ENCODE peak calls at places on chromosomes 12 and 14, in ten cellular contexts. One of them, this sample, is unnamed.

GRCh38 chr14:23118506-23119361 is at the start of gene CEBPE:
- DNase-seq in breast epithelium: no peak
- DNase-seq in PC-9: no peak
- DNase-seq in GM23338: no peak
- DNase-seq in astrocyte: no peak
- DNase-seq in tibial artery: peak; percentile 57
- DNase-seq in WERI-Rb-1: no peak
- DNase-seq in heart right ventricle: no peak
- DNase-seq in BJ: no peak
- DNase-seq in SK-N-SH: no peak
- DNase-seq in this sample: no peak

GRCh38 chr12:95625012-95625411 is 73.7 kb upstream of the USP44 start:
- DNase-seq in breast epithelium: no peak
- DNase-seq in WERI-Rb-1: no peak
- DNase-seq in tibial artery: no peak
- DNase-seq in SK-N-SH: no peak
- DNase-seq in GM23338: no peak
- DNase-seq in astrocyte: no peak
- DNase-seq in heart right ventricle: no peak
- DNase-seq in PC-9: no peak
- DNase-seq in BJ: no peak
- DNase-seq in this sample: no peak

GRCh38 chr14:24261256-24261968 is 1.6 kb downstream of the TGM1 start:
- DNase-seq in PC-9: no peak
- DNase-seq in GM23338: no peak
- DNase-seq in WERI-Rb-1: no peak
- DNase-seq in breast epithelium: no peak
- DNase-seq in SK-N-SH: no peak
- DNase-seq in tibial artery: no peak
- DNase-seq in astrocyte: no peak
- DNase-seq in BJ: no peak
- DNase-seq in heart right ventricle: no peak
- DNase-seq in this sample: no peak

GRCh38 chr12:96434107-96434506 is 33.9 kb upstream of the CDK17 start:
- DNase-seq in tibial artery: no peak
- DNase-seq in GM23338: no peak
- DNase-seq in BJ: peak; percentile 76
- DNase-seq in astrocyte: peak; percentile 99
- DNase-seq in PC-9: no peak
- DNase-seq in SK-N-SH: no peak
- DNase-seq in heart right ventricle: no peak
- DNase-seq in breast epithelium: no peak
- DNase-seq in WERI-Rb-1: no peak
- DNase-seq in this sample: no peak

GRCh38 chr12:111706145-111706544 is 20.3 kb downstream of the ACAD10 start:
- DNase-seq in WERI-Rb-1: no peak
- DNase-seq in GM23338: no peak
- DNase-seq in BJ: no peak
- DNase-seq in SK-N-SH: no peak
- DNase-seq in breast epithelium: no peak
- DNase-seq in PC-9: no peak
- DNase-seq in astrocyte: no peak
- DNase-seq in heart right ventricle: no peak
- DNase-seq in tibial artery: no peak
- DNase-seq in this sample: no peak

GRCh38 chr12:11885261-11886038 is 185.3 kb upstream of the BCL2L14 start:
- DNase-seq in GM23338: no peak
- DNase-seq in tibial artery: no peak
- DNase-seq in breast epithelium: peak; percentile 80
- DNase-seq in astrocyte: peak; percentile 75
- DNase-seq in BJ: peak; percentile 23
- DNase-seq in WERI-Rb-1: no peak
- DNase-seq in heart right ventricle: no peak
- DNase-seq in PC-9: peak; percentile 89
- DNase-seq in SK-N-SH: no peak
- DNase-seq in this sample: peak; percentile 81

GRCh38 chr12:3968523-3968922 is 95.3 kb upstream of the PARP11 start:
- DNase-seq in PC-9: no peak
- DNase-seq in astrocyte: no peak
- DNase-seq in heart right ventricle: no peak
- DNase-seq in BJ: no peak
- DNase-seq in breast epithelium: no peak
- DNase-seq in WERI-Rb-1: no peak
- DNase-seq in GM23338: no peak
- DNase-seq in SK-N-SH: no peak
- DNase-seq in tibial artery: no peak
- DNase-seq in this sample: no peak

GRCh38 chr12:34296143-34297041 is 274.1 kb downstream of the ALG10 start:
- DNase-seq in GM23338: no peak
- DNase-seq in heart right ventricle: peak; percentile 1
- DNase-seq in WERI-Rb-1: no peak
- DNase-seq in BJ: no peak
- DNase-seq in SK-N-SH: no peak
- DNase-seq in PC-9: no peak
- DNase-seq in tibial artery: peak; percentile 52
- DNase-seq in astrocyte: no peak
- DNase-seq in breast epithelium: no peak
- DNase-seq in this sample: no peak

GRCh38 chr14:104361921-104362681 is 217.5 kb upstream of the C14orf180 start:
- DNase-seq in astrocyte: no peak
- DNase-seq in GM23338: no peak
- DNase-seq in heart right ventricle: no peak
- DNase-seq in BJ: no peak
- DNase-seq in breast epithelium: no peak
- DNase-seq in tibial artery: peak; percentile 42
- DNase-seq in SK-N-SH: peak; percentile 32
- DNase-seq in WERI-Rb-1: peak; percentile 2
- DNase-seq in PC-9: no peak
- DNase-seq in this sample: no peak

GRCh38 chr14:83164591-83164990 is 1630.9 kb upstream of the SEL1L start:
- DNase-seq in breast epithelium: no peak
- DNase-seq in astrocyte: no peak
- DNase-seq in WERI-Rb-1: no peak
- DNase-seq in heart right ventricle: no peak
- DNase-seq in tibial artery: no peak
- DNase-seq in BJ: no peak
- DNase-seq in PC-9: no peak
- DNase-seq in SK-N-SH: no peak
- DNase-seq in GM23338: no peak
- DNase-seq in this sample: no peak

GRCh38 chr12:88207921-88208640 is 66.0 kb downstream of the TMTC3 start:
- DNase-seq in tibial artery: peak; percentile 50
- DNase-seq in PC-9: no peak
- DNase-seq in WERI-Rb-1: no peak
- DNase-seq in breast epithelium: no peak
- DNase-seq in astrocyte: peak; percentile 78
- DNase-seq in SK-N-SH: no peak
- DNase-seq in BJ: peak; percentile 39
- DNase-seq in heart right ventricle: no peak
- DNase-seq in GM23338: no peak
- DNase-seq in this sample: no peak

GRCh38 chr12:116421785-116422538 is 137.2 kb upstream of the MAP1LC3B2 start:
- DNase-seq in SK-N-SH: no peak
- DNase-seq in astrocyte: no peak
- DNase-seq in WERI-Rb-1: no peak
- DNase-seq in GM23338: no peak
- DNase-seq in breast epithelium: no peak
- DNase-seq in tibial artery: no peak
- DNase-seq in BJ: no peak
- DNase-seq in PC-9: no peak
- DNase-seq in heart right ventricle: no peak
- DNase-seq in this sample: no peak

GRCh38 chr14:102323102-102323501 is 3.6 kb downstream of the ZNF839 start:
- DNase-seq in PC-9: peak; percentile 49
- DNase-seq in WERI-Rb-1: peak; percentile 59
- DNase-seq in BJ: peak; percentile 19
- DNase-seq in breast epithelium: peak; percentile 72
- DNase-seq in heart right ventricle: peak; percentile 47
- DNase-seq in SK-N-SH: peak; percentile 70
- DNase-seq in astrocyte: peak; percentile 52
- DNase-seq in GM23338: peak; percentile 74
- DNase-seq in tibial artery: peak; percentile 88
- DNase-seq in this sample: peak; percentile 23

GRCh38 chr12:40819427-40820108 is 127.3 kb downstream of the CNTN1 start:
- DNase-seq in GM23338: peak; percentile 86
- DNase-seq in BJ: no peak
- DNase-seq in breast epithelium: no peak
- DNase-seq in heart right ventricle: no peak
- DNase-seq in WERI-Rb-1: peak; percentile 98
- DNase-seq in astrocyte: no peak
- DNase-seq in PC-9: no peak
- DNase-seq in tibial artery: no peak
- DNase-seq in SK-N-SH: no peak
- DNase-seq in this sample: no peak

GRCh38 chr12:40663781-40664180 is 28.5 kb upstream of the CNTN1 start:
- DNase-seq in breast epithelium: no peak
- DNase-seq in astrocyte: no peak
- DNase-seq in GM23338: no peak
- DNase-seq in BJ: no peak
- DNase-seq in WERI-Rb-1: no peak
- DNase-seq in heart right ventricle: no peak
- DNase-seq in tibial artery: no peak
- DNase-seq in SK-N-SH: no peak
- DNase-seq in PC-9: no peak
- DNase-seq in this sample: no peak

GRCh38 chr12:11758087-11758837 is 108.8 kb downstream of the ETV6 start:
- DNase-seq in WERI-Rb-1: peak; percentile 44
- DNase-seq in breast epithelium: no peak
- DNase-seq in heart right ventricle: no peak
- DNase-seq in BJ: no peak
- DNase-seq in SK-N-SH: no peak
- DNase-seq in GM23338: no peak
- DNase-seq in PC-9: no peak
- DNase-seq in tibial artery: no peak
- DNase-seq in astrocyte: no peak
- DNase-seq in this sample: no peak

GRCh38 chr12:125684968-125685790 is 619.9 kb downstream of the AACS start:
- DNase-seq in SK-N-SH: no peak
- DNase-seq in tibial artery: no peak
- DNase-seq in astrocyte: no peak
- DNase-seq in GM23338: no peak
- DNase-seq in breast epithelium: no peak
- DNase-seq in PC-9: no peak
- DNase-seq in BJ: no peak
- DNase-seq in heart right ventricle: no peak
- DNase-seq in WERI-Rb-1: no peak
- DNase-seq in this sample: no peak

GRCh38 chr12:21613931-21614330 is 9.3 kb upstream of the GYS2 start:
- DNase-seq in WERI-Rb-1: no peak
- DNase-seq in tibial artery: no peak
- DNase-seq in heart right ventricle: no peak
- DNase-seq in breast epithelium: no peak
- DNase-seq in GM23338: peak; percentile 21
- DNase-seq in BJ: no peak
- DNase-seq in astrocyte: no peak
- DNase-seq in SK-N-SH: peak; percentile 37
- DNase-seq in PC-9: no peak
- DNase-seq in this sample: no peak
- TF ChIP-seq CTCF in WERI-Rb-1: no peak
- TF ChIP-seq CTCF in tibial artery: peak; percentile 10
- TF ChIP-seq CTCF in heart right ventricle: no peak
- TF ChIP-seq CTCF in breast epithelium: no peak
- TF ChIP-seq CTCF in GM23338: no peak
- TF ChIP-seq CTCF in BJ: no peak
- TF ChIP-seq CTCF in astrocyte: no peak
- TF ChIP-seq CTCF in SK-N-SH: peak; percentile 39
- TF ChIP-seq CTCF in PC-9: no peak
- TF ChIP-seq CTCF in this sample: no peak

GRCh38 chr14:64506751-64507150 is 2.2 kb downstream of the ZBTB1 start:
- DNase-seq in SK-N-SH: no peak
- DNase-seq in GM23338: no peak
- DNase-seq in heart right ventricle: no peak
- DNase-seq in astrocyte: no peak
- DNase-seq in tibial artery: no peak
- DNase-seq in BJ: no peak
- DNase-seq in PC-9: no peak
- DNase-seq in breast epithelium: no peak
- DNase-seq in WERI-Rb-1: no peak
- DNase-seq in this sample: no peak
- H3K4me3 ChIP-seq in SK-N-SH: peak overlapping the region; percentile 72
- H3K4me3 ChIP-seq in GM23338: peak overlapping the region; percentile 76
- H3K4me3 ChIP-seq in heart right ventricle: peak overlapping the region; percentile 67
- H3K4me3 ChIP-seq in astrocyte: peak overlapping the region; percentile 87
- H3K4me3 ChIP-seq in tibial artery: peak overlapping the region; percentile 68
- H3K4me3 ChIP-seq in BJ: peak overlapping the region; percentile 18
- H3K4me3 ChIP-seq in PC-9: peak overlapping the region; percentile 61
- H3K4me3 ChIP-seq in breast epithelium: peak overlapping the region; percentile 69
- H3K4me3 ChIP-seq in WERI-Rb-1: no peak overlapping the region
- H3K4me3 ChIP-seq in this sample: peak overlapping the region; percentile 11

GRCh38 chr14:68176687-68177086 is 357.1 kb downstream of the RAD51B start:
- DNase-seq in PC-9: no peak
- DNase-seq in BJ: no peak
- DNase-seq in breast epithelium: no peak
- DNase-seq in tibial artery: no peak
- DNase-seq in astrocyte: no peak
- DNase-seq in SK-N-SH: peak; percentile 40
- DNase-seq in GM23338: no peak
- DNase-seq in WERI-Rb-1: no peak
- DNase-seq in heart right ventricle: no peak
- DNase-seq in this sample: no peak

GRCh38 chr14:68178282-68178681 is 358.7 kb downstream of the RAD51B start:
- DNase-seq in GM23338: peak; percentile 28
- DNase-seq in WERI-Rb-1: no peak
- DNase-seq in BJ: no peak
- DNase-seq in SK-N-SH: no peak
- DNase-seq in tibial artery: no peak
- DNase-seq in heart right ventricle: no peak
- DNase-seq in astrocyte: peak; percentile 70
- DNase-seq in PC-9: no peak
- DNase-seq in breast epithelium: no peak
- DNase-seq in this sample: no peak

GRCh38 chr14:68181395-68182326 is 362.1 kb downstream of the RAD51B start:
- DNase-seq in WERI-Rb-1: no peak
- DNase-seq in PC-9: no peak
- DNase-seq in SK-N-SH: no peak
- DNase-seq in tibial artery: no peak
- DNase-seq in astrocyte: peak; percentile 56
- DNase-seq in GM23338: no peak
- DNase-seq in breast epithelium: no peak
- DNase-seq in BJ: no peak
- DNase-seq in heart right ventricle: no peak
- DNase-seq in this sample: no peak

GRCh38 chr14:68174446-68174845 is 354.9 kb downstream of the RAD51B start:
- DNase-seq in breast epithelium: no peak
- DNase-seq in astrocyte: peak; percentile 33
- DNase-seq in tibial artery: no peak
- DNase-seq in SK-N-SH: no peak
- DNase-seq in GM23338: no peak
- DNase-seq in heart right ventricle: no peak
- DNase-seq in BJ: no peak
- DNase-seq in WERI-Rb-1: no peak
- DNase-seq in PC-9: no peak
- DNase-seq in this sample: no peak

GRCh38 chr14:68177728-68178127 is 358.1 kb downstream of the RAD51B start:
- DNase-seq in astrocyte: no peak
- DNase-seq in WERI-Rb-1: no peak
- DNase-seq in tibial artery: no peak
- DNase-seq in BJ: no peak
- DNase-seq in GM23338: no peak
- DNase-seq in SK-N-SH: no peak
- DNase-seq in breast epithelium: no peak
- DNase-seq in PC-9: no peak
- DNase-seq in heart right ventricle: no peak
- DNase-seq in this sample: no peak
- H3K36me3 ChIP-seq in astrocyte: no peaks in the 10 kb centered on the region
- H3K36me3 ChIP-seq in WERI-Rb-1: no peaks in the 10 kb centered on the region
- H3K36me3 ChIP-seq in tibial artery: no peaks in the 10 kb centered on the region
- H3K36me3 ChIP-seq in BJ: no peaks in the 10 kb centered on the region
- H3K36me3 ChIP-seq in GM23338: no peaks in the 10 kb centered on the region
- H3K36me3 ChIP-seq in SK-N-SH: no peaks in the 10 kb centered on the region
- H3K36me3 ChIP-seq in breast epithelium: no peaks in the 10 kb centered on the region
- H3K36me3 ChIP-seq in PC-9: no peaks in the 10 kb centered on the region
- H3K36me3 ChIP-seq in heart right ventricle: no peaks in the 10 kb centered on the region
- H3K36me3 ChIP-seq in this sample: no peaks in the 10 kb centered on the region

GRCh38 chr14:68941820-68942219 is 37.3 kb downstream of the ACTN1 start:
- DNase-seq in breast epithelium: peak; percentile 97
- DNase-seq in BJ: peak; percentile 84
- DNase-seq in GM23338: peak; percentile 92
- DNase-seq in WERI-Rb-1: peak; percentile 27
- DNase-seq in astrocyte: peak; percentile 96
- DNase-seq in PC-9: peak; percentile 96
- DNase-seq in tibial artery: peak; percentile 95
- DNase-seq in SK-N-SH: no peak
- DNase-seq in heart right ventricle: no peak
- DNase-seq in this sample: peak; percentile 85
- TF ChIP-seq CTCF in breast epithelium: no peak
- TF ChIP-seq CTCF in BJ: peak; percentile 74
- TF ChIP-seq CTCF in GM23338: peak; percentile 87
- TF ChIP-seq CTCF in WERI-Rb-1: peak; percentile 57
- TF ChIP-seq CTCF in astrocyte: peak; percentile 58
- TF ChIP-seq CTCF in PC-9: peak; percentile 77
- TF ChIP-seq CTCF in tibial artery: peak; percentile 67
- TF ChIP-seq CTCF in SK-N-SH: peak; percentile 72
- TF ChIP-seq CTCF in heart right ventricle: peak; percentile 33
- TF ChIP-seq CTCF in this sample: peak; percentile 60